ENCODE peak calls at places on chromosomes 2 and 18, in seven cellular contexts. H is sigmoid colon, G is heart left ventricle, O is breast epithelium, W is tibial nerve, Q is endothelial cell of umbilical vein, X is adrenal gland. B is an unnamed sample. For H3K36me3, the result is how much of the 10 kb centered on the place peaks cover.

GRCh38 chr2:38601463-38602135 is 1.1 kb downstream of the HNRNPLL start:
- DNase-seq in O (no peak), G (no peak), H (no peak), W (no peak), X (no peak), Q (peak), B (no peak)

GRCh38 chr2:33104726-33105125 is 158.0 kb downstream of the LTBP1 start:
- DNase-seq in G (no peak), X (no peak), H (no peak), O (no peak), Q (peak), W (no peak), B (no peak)

GRCh38 chr18:79528296-79528695 is 132.6 kb downstream of the NFATC1 start:
- DNase-seq in G (peak), X (no peak), O (no peak), W (no peak), H (peak), Q (no peak), B (peak)

GRCh38 chr18:3151379-3152264 is 68.1 kb downstream of the MYOM1 start:
- DNase-seq in H (no peak), W (no peak), X (no peak), O (no peak), G (no peak), Q (peak), B (no peak)

GRCh38 chr2:128315122-128315828 is 3.4 kb downstream of the HS6ST1 start:
- DNase-seq in O (peak), X (no peak), H (no peak), G (peak), W (no peak), Q (no peak), B (no peak)

GRCh38 chr2:206520450-206520849 is 77.1 kb downstream of the ADAM23 start:
- DNase-seq in X (no peak), Q (no peak), O (no peak), W (no peak), H (no peak), G (no peak), B (no peak)

GRCh38 chr2:99910903-99911302 is 231.5 kb downstream of the AFF3 start:
- DNase-seq in H (no peak), W (no peak), G (no peak), Q (no peak), O (no peak), X (no peak), B (no peak)

GRCh38 chr2:200575957-200576356 is 9.9 kb upstream of the AOX1 start:
- DNase-seq in X (no peak), O (no peak), W (no peak), Q (peak), G (no peak), H (no peak), B (no peak)

GRCh38 chr2:106113362-106113971 is 80.6 kb downstream of the UXS1 start:
- DNase-seq in H (no peak), G (no peak), Q (no peak), X (no peak), W (no peak), O (no peak), B (no peak)

GRCh38 chr2:171390941-171391516 is 42.8 kb downstream of the METTL8 start:
- DNase-seq in X (no peak), O (no peak), W (no peak), G (no peak), H (no peak), Q (peak), B (no peak)

GRCh38 chr2:72989770-72990556 is 72.6 kb downstream of the EMX1 start:
- DNase-seq in G (no peak), H (peak), Q (no peak), W (no peak), O (peak), X (no peak), B (peak)

GRCh38 chr2:85840091-85840490 is 48.7 kb downstream of the ST3GAL5 start:
- DNase-seq in X (no peak), Q (no peak), G (no peak), H (no peak), O (no peak), W (no peak), B (no peak)

GRCh38 chr2:118254117-118254516 is 165.8 kb downstream of the INSIG2 start:
- DNase-seq in H (no peak), G (no peak), X (no peak), O (no peak), Q (no peak), W (no peak), B (no peak)

GRCh38 chr2:27992787-27993747 is 102.5 kb downstream of the BABAM2 start:
- DNase-seq in W (no peak), X (no peak), O (no peak), H (no peak), Q (peak), G (no peak), B (no peak)

GRCh38 chr2:170512271-170512670 is 202.9 kb upstream of the SP5 start:
- DNase-seq in Q (no peak), X (no peak), O (no peak), W (no peak), H (no peak), G (no peak), B (no peak)

GRCh38 chr2:134244091-134244490 is 9.8 kb upstream of the MGAT5 start:
- DNase-seq in G (no peak), O (no peak), H (no peak), Q (no peak), X (no peak), W (no peak), B (no peak)

GRCh38 chr2:171365232-171365631 is 68.6 kb downstream of the METTL8 start:
- DNase-seq in X (no peak), G (no peak), O (no peak), H (no peak), W (no peak), Q (peak), B (no peak)

GRCh38 chr2:145524836-145525235 is 1004.9 kb upstream of the ZEB2 start:
- DNase-seq in Q (no peak), O (no peak), X (no peak), W (no peak), G (no peak), H (no peak), B (no peak)

GRCh38 chr18:52617931-52618330 is 277.9 kb downstream of the DCC start:
- DNase-seq in X (no peak), G (no peak), H (no peak), W (no peak), O (no peak), Q (no peak), B (no peak)

GRCh38 chr2:164369416-164369815 is 251.9 kb downstream of the GRB14 start:
- DNase-seq in W (no peak), X (no peak), H (no peak), O (no peak), Q (no peak), G (no peak), B (no peak)

GRCh38 chr2:19078709-19079108 is 279.7 kb downstream of the OSR1 start:
- DNase-seq in X (no peak), Q (no peak), H (no peak), G (no peak), W (no peak), O (no peak), B (no peak)

GRCh38 chr2:860259-860855 is 90.3 kb upstream of the SNTG2 start:
- DNase-seq in O (no peak), H (no peak), X (no peak), Q (no peak), W (no peak), G (no peak), B (no peak)

GRCh38 chr2:129863350-129863749 is 116.1 kb upstream of the RAB6C start:
- DNase-seq in X (no peak), G (no peak), O (no peak), Q (no peak), H (no peak), W (no peak), B (no peak)

GRCh38 chr2:168254158-168254935 is 7.0 kb upstream of the STK39 start:
- DNase-seq in Q (no peak), G (no peak), W (no peak), H (no peak), O (no peak), X (no peak), B (no peak)

GRCh38 chr2:95057535-95058453 is 32.3 kb downstream of the MAL start:
- DNase-seq in H (peak), O (no peak), W (no peak), Q (no peak), X (no peak), G (no peak), B (no peak)

GRCh38 chr18:79577451-79578395 is 101.9 kb upstream of the CTDP1 start:
- DNase-seq in W (no peak), O (no peak), G (peak), Q (no peak), X (no peak), H (peak), B (peak)

GRCh38 chr2:100818606-100819364 is 1.2 kb upstream of the NPAS2 start:
- DNase-seq in H (peak), W (peak), X (peak), O (peak), Q (peak), G (peak), B (peak)

GRCh38 chr2:125516496-125517109 is 1139.4 kb upstream of the GYPC start:
- DNase-seq in Q (no peak), O (no peak), X (no peak), H (no peak), G (no peak), W (no peak), B (no peak)

GRCh38 chr2:225028572-225028971 is 13.7 kb downstream of the DOCK10 start:
- DNase-seq in O (no peak), G (no peak), H (no peak), Q (no peak), W (no peak), X (no peak), B (no peak)

GRCh38 chr18:80034852-80035406 is 695 bp downstream of the RBFA start:
- DNase-seq in Q (peak), H (no peak), O (no peak), W (no peak), G (no peak), X (no peak), B (no peak)

GRCh38 chr2:105644174-105644980 is 100.3 kb upstream of the NCK2 start:
- DNase-seq in Q (no peak), X (no peak), W (no peak), H (no peak), G (no peak), O (no peak), B (no peak)

GRCh38 chr2:40489678-40489960 is 37.7 kb upstream of the SLC8A1 start:
- DNase-seq in W (no peak), H (no peak), X (no peak), G (no peak), Q (no peak), O (no peak), B (no peak)

GRCh38 chr18:4125246-4125938 is 329.7 kb downstream of the DLGAP1 start:
- DNase-seq in O (no peak), Q (no peak), W (peak), X (no peak), H (no peak), G (no peak), B (no peak)

GRCh38 chr18:73487956-73488355 is 620.2 kb upstream of the NETO1 start:
- DNase-seq in G (no peak), X (no peak), O (no peak), W (no peak), Q (no peak), H (no peak), B (no peak)

GRCh38 chr2:234747032-234747431 is 204.8 kb upstream of the SH3BP4 start:
- DNase-seq in H (no peak), W (no peak), X (no peak), G (no peak), Q (no peak), O (no peak), B (no peak)

GRCh38 chr2:184154438-184154837 is 443.9 kb upstream of the ZNF804A start:
- DNase-seq in H (no peak), G (no peak), W (no peak), O (no peak), X (no peak), Q (peak), B (no peak)

GRCh38 chr18:79815657-79816056 is 17.9 kb downstream of the KCNG2 start:
- DNase-seq in W (no peak), H (no peak), Q (no peak), O (no peak), X (no peak), G (no peak), B (no peak)

GRCh38 chr2:2328847-2329246 is 2.2 kb downstream of the MYT1L start:
- DNase-seq in X (no peak), W (no peak), Q (no peak), G (no peak), H (no peak), O (no peak), B (no peak)

GRCh38 chr18:74514860-74515495 is 18.8 kb downstream of the CNDP2 start:
- DNase-seq in X (peak), G (no peak), Q (no peak), O (no peak), W (no peak), H (peak), B (no peak)

DNA sequence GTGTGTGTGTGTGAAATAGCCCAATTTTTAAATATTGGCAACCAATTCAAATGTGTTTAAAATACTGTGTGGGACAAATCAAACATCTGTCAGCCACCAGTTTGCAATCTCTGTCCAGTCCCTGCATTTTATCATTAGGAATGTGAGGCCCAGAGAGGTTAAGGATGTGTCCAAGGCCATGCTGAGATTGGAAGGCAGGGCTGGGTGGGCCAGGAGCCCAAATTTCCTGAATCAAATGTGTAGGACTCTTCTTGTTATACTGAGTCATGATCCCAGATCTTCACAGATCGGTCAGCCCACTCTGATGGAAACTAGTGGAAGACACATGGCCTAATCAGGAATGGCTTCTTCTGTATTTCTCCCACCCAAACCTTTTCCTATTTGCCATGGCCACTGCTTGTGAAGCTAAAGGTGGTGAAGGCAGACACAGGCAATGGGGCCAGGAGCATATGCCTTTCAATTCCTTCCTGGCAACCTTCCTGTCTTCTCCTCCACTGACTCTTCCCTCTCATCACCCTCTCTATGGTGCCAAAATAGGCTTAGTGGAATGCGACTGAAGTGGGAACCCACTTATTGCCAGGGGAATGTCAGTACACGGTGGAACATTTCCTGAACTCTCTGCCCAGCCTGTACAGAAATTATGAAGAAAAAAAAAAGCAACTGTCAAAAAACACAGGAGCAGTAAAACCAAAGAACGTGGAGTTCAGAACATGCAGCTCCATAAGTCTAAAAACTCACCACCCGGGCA is 35.5 kb downstream of the ZEB2 start:
- DNase-seq in G (no peak), O (no peak), W (no peak), H (no peak), X (no peak), Q (no peak), B (no peak)
- TF ChIP-seq POLR2A in G (no peak), O (no peak), W (no peak), H (no peak), X (no peak), Q (no peak), B (no peak)

GRCh38 chr2:66582364-66582974 is 147.5 kb downstream of the MEIS1 start:
- DNase-seq in G (no peak), H (peak), X (no peak), Q (no peak), O (no peak), W (no peak), B (no peak)

GRCh38 chr2:66582975-66583842 is 148.3 kb downstream of the MEIS1 start:
- DNase-seq in Q (no peak), X (peak), W (no peak), G (no peak), O (no peak), H (peak), B (peak)

GRCh38 chr2:66580343-66580954 is 145.5 kb downstream of the MEIS1 start:
- DNase-seq in X (no peak), Q (peak), W (no peak), G (no peak), O (no peak), H (no peak), B (no peak)

GRCh38 chr2:66579494-66579893 is 144.6 kb downstream of the MEIS1 start:
- DNase-seq in X (no peak), H (no peak), Q (peak), W (no peak), O (no peak), G (no peak), B (no peak)

DNA sequence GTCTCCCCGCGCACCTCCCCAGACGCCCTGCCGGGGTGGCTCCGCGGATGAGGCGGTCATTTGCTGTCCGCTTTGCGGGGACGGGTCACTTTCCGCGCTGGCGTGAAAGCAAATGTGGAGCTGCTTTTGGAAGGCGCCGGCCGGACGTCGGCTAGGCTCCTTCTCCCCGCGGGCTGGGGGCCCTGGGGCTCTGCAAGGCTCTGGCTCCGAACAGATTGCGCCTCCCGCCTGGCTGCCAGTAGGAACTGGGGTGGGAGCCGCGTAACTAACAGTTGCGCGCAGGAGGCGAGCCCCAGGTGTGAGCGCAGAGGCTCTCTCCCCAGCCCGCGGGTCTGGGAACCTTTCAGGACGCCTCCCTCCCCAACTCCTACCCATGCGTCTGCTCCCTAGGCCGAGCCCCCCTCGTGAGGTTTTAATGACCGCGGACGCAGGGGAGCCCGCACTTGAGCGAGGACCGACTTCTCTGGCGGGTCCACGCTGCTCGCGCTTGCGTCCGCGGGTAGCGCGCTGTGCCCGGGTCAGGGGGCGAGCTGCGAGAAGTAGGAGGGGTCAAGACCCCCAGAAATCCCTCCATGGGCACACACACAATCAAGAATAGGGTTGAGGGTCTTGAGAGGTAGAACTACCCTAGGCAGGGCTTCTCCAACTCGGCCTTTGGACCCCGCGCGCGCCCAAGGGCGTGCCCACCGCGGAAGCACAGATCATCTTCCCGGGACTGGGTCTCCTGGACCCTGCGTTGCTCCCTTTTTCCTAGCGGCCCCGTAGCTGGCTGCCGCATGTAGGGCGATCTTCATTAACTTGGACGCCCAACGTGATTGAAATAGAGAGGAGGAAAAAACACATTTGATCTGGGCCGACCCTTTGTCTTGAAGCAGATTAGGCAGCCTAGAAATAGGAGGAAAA is 146.8 kb downstream of the MEIS1 start:
- DNase-seq in W (no peak), X (peak), G (no peak), Q (no peak), H (peak), O (no peak), B (peak)
- H3K4me3 ChIP-seq in W (peak), X (no peak), G (no peak), Q (no peak), H (peak), O (peak), B (peak)

GRCh38 chr2:111165084-111165483 is 44.4 kb downstream of the BCL2L11 start:
- DNase-seq in Q (no peak), G (peak), W (no peak), O (no peak), H (no peak), X (no peak), B (peak)
- H3K36me3 ChIP-seq in Q (under half), G (under half), W (under half), O (under half), H (under half), X (under half), B (under half)

GRCh38 chr2:43039376-43040080 is 186.9 kb downstream of the ZFP36L2 start:
- DNase-seq in W (no peak), Q (no peak), O (peak), X (no peak), G (no peak), H (no peak), B (peak)

GRCh38 chr2:43041167-43041566 is 185.2 kb downstream of the ZFP36L2 start:
- DNase-seq in G (no peak), Q (no peak), O (no peak), H (no peak), X (no peak), W (no peak), B (peak)

GRCh38 chr2:43043471-43043870 is 182.9 kb downstream of the ZFP36L2 start:
- DNase-seq in W (no peak), G (no peak), H (peak), O (no peak), X (no peak), Q (no peak), B (peak)

GRCh38 chr2:43040084-43040854 is 186.1 kb downstream of the ZFP36L2 start:
- DNase-seq in H (no peak), O (no peak), W (no peak), X (no peak), Q (no peak), G (no peak), B (no peak)

GRCh38 chr2:43041661-43042360 is 184.6 kb downstream of the ZFP36L2 start:
- DNase-seq in X (peak), G (peak), O (no peak), H (no peak), W (no peak), Q (peak), B (peak)
- TF ChIP-seq POLR2A in X (no peak), G (no peak), O (no peak), H (no peak), W (no peak), Q (no peak), B (no peak)

GRCh38 chr2:222298000-222298310 is 843 bp downstream of the PAX3 start:
- DNase-seq in H (no peak), W (no peak), Q (no peak), O (no peak), G (no peak), X (no peak), B (no peak)

GRCh38 chr2:222296911-222297599 is 1.7 kb downstream of the PAX3 start:
- DNase-seq in G (no peak), W (no peak), X (no peak), Q (no peak), O (no peak), H (no peak), B (no peak)

GRCh38 chr2:222296311-222296736 is 2.5 kb downstream of the PAX3 start:
- DNase-seq in G (no peak), W (no peak), X (no peak), O (no peak), Q (no peak), H (no peak), B (no peak)

GRCh38 chr2:222298311-222299150 is at the start of gene PAX3:
- DNase-seq in H (no peak), Q (no peak), X (no peak), G (no peak), O (no peak), W (no peak), B (no peak)

DNA sequence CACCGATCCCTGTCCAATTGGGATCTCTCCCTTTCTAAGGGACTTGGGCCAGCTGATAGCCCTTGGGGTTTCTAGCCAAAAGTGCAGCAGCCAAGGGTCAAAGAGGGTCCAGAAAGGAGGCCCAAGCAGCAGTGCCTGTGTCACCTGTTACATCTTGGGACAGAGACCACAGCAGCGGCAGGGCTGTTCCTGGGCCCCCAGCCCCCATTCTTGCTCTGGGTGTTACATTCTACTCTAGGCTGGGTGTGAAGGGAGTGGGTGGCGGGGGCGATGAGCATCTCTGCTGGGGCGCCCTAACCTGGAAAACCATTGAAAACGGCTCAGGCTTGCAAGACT is 1.2 kb downstream of the PAX3 start:
- DNase-seq in Q (no peak), O (no peak), H (no peak), X (no peak), W (no peak), G (no peak), B (no peak)
- H3K4me3 ChIP-seq in Q (no peak), O (peak), H (no peak), X (no peak), W (no peak), G (no peak), B (no peak)

GRCh38 chr2:219384083-219384713 is 3.5 kb downstream of the DNPEP start:
- DNase-seq in Q (no peak), H (no peak), W (no peak), O (no peak), X (no peak), G (no peak), B (no peak)
- H3K36me3 ChIP-seq in Q (under half), H (half or more), W (half or more), O (under half), X (under half), G (under half), B (under half)

GRCh38 chr18:59818769-59819168 is 81.0 kb upstream of the PMAIP1 start:
- DNase-seq in Q (no peak), X (no peak), O (no peak), W (no peak), G (no peak), H (no peak), B (no peak)
- TF ChIP-seq POLR2A in Q (no peak), X (no peak), O (no peak), W (no peak), G (no peak), H (no peak), B (no peak)